ENCODE peak calls at places on chromosome 2, in five cellular contexts. K is HFFc6; H is stimulated activated CD8-positive, alpha-beta memory T cell treated with anti-CD3 and anti-CD28 coated beads, Interleukin-15, amount 100 ng/mL, for 4 hours; C is activated CD8-positive, alpha-beta memory T cell treated with anti-CD3 and anti-CD28 coated beads for 24 hours; J is brain pericyte. R is an unnamed sample.

GRCh38 chr2:153940511-153940910 is 68.8 kb downstream of the GALNT13 start:
- DNase-seq in J (no peak), K (peak), C (no peak), H (no peak), R (no peak)

GRCh38 chr2:36449943-36450392 is 94.4 kb downstream of the CRIM1 start:
- DNase-seq in K (no peak), H (no peak), C (no peak), J (no peak), R (no peak)

GRCh38 chr2:61658841-61659780 is 121.0 kb upstream of the XPO1 start:
- DNase-seq in J (no peak), C (no peak), H (no peak), K (peak), R (no peak)

GRCh38 chr2:176234216-176234615 is 35.0 kb upstream of the MTX2 start:
- DNase-seq in K (no peak), C (no peak), H (no peak), J (no peak), R (no peak)

GRCh38 chr2:106886916-106887758 is 1.2 kb upstream of the ST6GAL2 start:
- DNase-seq in H (no peak), K (no peak), C (no peak), J (no peak), R (no peak)

GRCh38 chr2:201966691-201967388 is 66.8 kb upstream of the FZD7 start:
- DNase-seq in K (no peak), C (no peak), J (no peak), H (no peak), R (no peak)

GRCh38 chr2:28588231-28588725 is 92.4 kb downstream of the PLB1 start:
- DNase-seq in C (no peak), J (no peak), K (no peak), H (no peak), R (no peak)

GRCh38 chr2:58521803-58522602 is 280.9 kb upstream of the FANCL start:
- DNase-seq in H (no peak), K (no peak), C (no peak), J (no peak), R (peak)